ENCODE peak calls at places on chromosomes 6 and 20, in five cellular contexts. One of them, this sample, is unnamed. For H3K36me3, the result is how much of the 10 kb centered on the place peaks cover.

GRCh38 chr20:3932277-3933073 is 43.3 kb downstream of the PANK2 start:
- DNase-seq in neural progenitor cell: no peak
- DNase-seq in IMR-90: peak
- DNase-seq in thoracic aorta: no peak
- DNase-seq in K562: no peak
- DNase-seq in this sample: peak

GRCh38 chr20:24519476-24519875 is 50.0 kb downstream of the SYNDIG1 start:
- DNase-seq in neural progenitor cell: no peak
- DNase-seq in IMR-90: no peak
- DNase-seq in thoracic aorta: no peak
- DNase-seq in K562: no peak
- DNase-seq in this sample: no peak

GRCh38 chr6:2636672-2637071 is 114.0 kb downstream of the MYLK4 start:
- DNase-seq in neural progenitor cell: no peak
- DNase-seq in IMR-90: no peak
- DNase-seq in thoracic aorta: no peak
- DNase-seq in K562: no peak
- DNase-seq in this sample: no peak

GRCh38 chr6:42010909-42011308 is 39.4 kb upstream of the TAF8 start:
- DNase-seq in neural progenitor cell: no peak
- DNase-seq in IMR-90: no peak
- DNase-seq in thoracic aorta: no peak
- DNase-seq in K562: no peak
- DNase-seq in this sample: no peak

GRCh38 chr6:108134213-108134973 is 31.4 kb upstream of the NR2E1 start:
- DNase-seq in neural progenitor cell: peak
- DNase-seq in IMR-90: no peak
- DNase-seq in thoracic aorta: no peak
- DNase-seq in K562: no peak
- DNase-seq in this sample: no peak

GRCh38 chr20:22942742-22943141 is 92.4 kb upstream of the SSTR4 start:
- DNase-seq in neural progenitor cell: no peak
- DNase-seq in IMR-90: no peak
- DNase-seq in thoracic aorta: no peak
- DNase-seq in K562: no peak
- DNase-seq in this sample: no peak

GRCh38 chr20:61430228-61430624 is 178.2 kb downstream of the CDH4 start:
- DNase-seq in neural progenitor cell: no peak
- DNase-seq in IMR-90: no peak
- DNase-seq in thoracic aorta: no peak
- DNase-seq in K562: no peak
- DNase-seq in this sample: no peak

GRCh38 chr20:51412991-51413471 is 129.5 kb downstream of the NFATC2 start:
- DNase-seq in neural progenitor cell: no peak
- DNase-seq in IMR-90: no peak
- DNase-seq in thoracic aorta: no peak
- DNase-seq in K562: no peak
- DNase-seq in this sample: no peak

GRCh38 chr6:96900873-96901272 is 3.2 kb upstream of the NDUFAF4 start:
- DNase-seq in neural progenitor cell: no peak
- DNase-seq in IMR-90: no peak
- DNase-seq in thoracic aorta: no peak
- DNase-seq in K562: no peak
- DNase-seq in this sample: no peak

DNA sequence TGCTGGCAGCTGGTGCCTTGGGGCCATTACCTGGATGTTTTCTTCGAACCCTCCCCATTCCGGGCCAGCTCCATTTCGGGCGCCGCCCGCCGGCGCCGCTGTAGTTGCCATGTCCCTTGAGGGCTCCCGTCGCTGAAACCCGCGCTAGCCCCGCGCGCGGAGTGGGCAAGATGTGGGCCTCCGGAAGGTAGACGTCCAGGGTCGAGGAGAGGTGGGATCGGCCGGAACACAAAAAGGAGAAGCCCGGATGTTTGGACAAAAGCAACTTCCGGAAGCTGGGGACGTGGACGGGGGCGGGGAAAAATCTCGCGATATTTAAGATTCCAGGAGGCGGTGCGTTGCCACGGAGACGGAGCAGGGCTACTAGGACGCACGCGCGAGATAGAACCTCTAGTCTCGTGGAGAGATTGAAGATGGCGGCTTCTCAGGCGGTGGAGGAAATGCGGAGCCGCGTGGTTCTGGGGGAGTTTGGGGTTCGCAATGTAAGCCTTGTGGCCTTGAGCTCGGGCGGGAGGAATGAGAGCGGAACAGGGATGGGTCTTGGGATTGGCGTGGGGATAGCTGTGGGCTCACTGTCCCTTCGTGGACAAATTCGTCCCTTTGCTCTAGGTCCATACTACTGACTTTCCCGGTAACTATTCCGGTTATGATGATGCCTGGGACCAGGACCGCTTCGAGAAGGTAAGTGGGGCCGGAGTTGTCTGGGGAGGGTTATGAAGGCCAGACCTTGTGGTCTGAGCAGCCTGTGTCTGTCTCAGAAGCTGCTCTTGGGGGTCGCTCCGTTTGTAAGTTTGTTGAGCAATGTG is at the start of the genes POLR1C and YIPF3:
- DNase-seq in neural progenitor cell: peak
- DNase-seq in IMR-90: peak
- DNase-seq in thoracic aorta: peak
- DNase-seq in K562: peak
- DNase-seq in this sample: peak
- H3K36me3 ChIP-seq in neural progenitor cell: under half
- H3K36me3 ChIP-seq in IMR-90: half or more
- H3K36me3 ChIP-seq in thoracic aorta: under half
- H3K36me3 ChIP-seq in K562: half or more
- H3K36me3 ChIP-seq in this sample: half or more

GRCh38 chr6:167116838-167117228 is 6.1 kb upstream of the CCR6 start:
- DNase-seq in neural progenitor cell: no peak
- DNase-seq in IMR-90: no peak
- DNase-seq in thoracic aorta: no peak
- DNase-seq in K562: no peak
- DNase-seq in this sample: no peak

GRCh38 chr6:167116109-167116837 is 6.6 kb upstream of the CCR6 start:
- DNase-seq in neural progenitor cell: no peak
- DNase-seq in IMR-90: no peak
- DNase-seq in thoracic aorta: no peak
- DNase-seq in K562: no peak
- DNase-seq in this sample: peak

GRCh38 chr6:167113047-167113446 is 9.8 kb upstream of the CCR6 start:
- DNase-seq in neural progenitor cell: no peak
- DNase-seq in IMR-90: no peak
- DNase-seq in thoracic aorta: no peak
- DNase-seq in K562: no peak
- DNase-seq in this sample: no peak

GRCh38 chr6:167113935-167114910 is 8.7 kb upstream of the CCR6 start:
- DNase-seq in neural progenitor cell: no peak
- DNase-seq in IMR-90: no peak
- DNase-seq in thoracic aorta: no peak
- DNase-seq in K562: no peak
- DNase-seq in this sample: no peak

DNA sequence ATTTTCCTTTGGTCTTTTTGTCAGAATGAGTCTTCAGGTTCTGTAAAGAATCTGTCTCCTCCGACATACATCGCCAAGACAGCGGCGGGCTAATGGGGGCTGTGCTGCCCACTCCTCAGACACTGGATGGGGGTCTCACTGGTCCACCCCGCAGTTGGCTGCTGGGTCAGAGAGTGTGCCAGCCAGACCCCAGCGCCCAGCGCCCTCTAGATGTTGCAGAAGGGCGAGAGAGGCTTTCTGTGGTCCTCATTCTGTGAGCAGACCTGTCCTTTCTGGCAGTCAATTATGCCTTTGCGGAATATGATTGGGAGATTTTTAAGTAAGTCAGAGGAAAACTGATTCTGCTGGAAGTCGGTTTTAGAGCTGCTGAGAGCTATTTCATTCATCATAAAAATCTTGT is 7.8 kb upstream of the CCR6 start:
- DNase-seq in neural progenitor cell: no peak
- DNase-seq in IMR-90: no peak
- DNase-seq in thoracic aorta: no peak
- DNase-seq in K562: no peak
- DNase-seq in this sample: no peak
- TF ChIP-seq CTCF in neural progenitor cell: peak
- TF ChIP-seq CTCF in IMR-90: no peak
- TF ChIP-seq CTCF in thoracic aorta: no peak
- TF ChIP-seq CTCF in K562: peak
- TF ChIP-seq CTCF in this sample: peak

DNA sequence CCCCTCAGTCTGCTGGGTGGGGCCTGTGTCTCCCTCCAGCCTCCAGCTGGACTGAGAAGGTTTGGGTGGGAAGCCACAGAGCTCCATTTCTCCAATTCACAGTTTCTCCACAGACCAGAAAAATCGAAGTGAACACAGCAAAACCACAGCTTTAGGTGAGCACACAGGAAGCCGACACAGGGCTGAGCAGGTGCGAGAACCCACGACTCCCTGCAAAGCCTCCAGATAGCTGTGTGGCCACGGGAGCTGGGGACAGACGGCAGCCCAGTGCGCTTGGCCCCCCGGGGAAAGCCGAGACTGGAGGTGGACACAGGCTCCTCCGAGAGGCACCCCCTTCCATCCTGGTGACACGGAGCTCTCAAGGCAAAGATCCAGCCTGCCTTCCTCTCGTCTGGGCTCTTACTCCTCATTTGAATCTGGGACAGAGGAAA is 29.0 kb upstream of the MPC1 start:
- DNase-seq in neural progenitor cell: no peak
- DNase-seq in IMR-90: no peak
- DNase-seq in thoracic aorta: no peak
- DNase-seq in K562: no peak
- DNase-seq in this sample: no peak
- H3K36me3 ChIP-seq in neural progenitor cell: under half
- H3K36me3 ChIP-seq in IMR-90: under half
- H3K36me3 ChIP-seq in thoracic aorta: under half
- H3K36me3 ChIP-seq in K562: under half
- H3K36me3 ChIP-seq in this sample: under half

DNA sequence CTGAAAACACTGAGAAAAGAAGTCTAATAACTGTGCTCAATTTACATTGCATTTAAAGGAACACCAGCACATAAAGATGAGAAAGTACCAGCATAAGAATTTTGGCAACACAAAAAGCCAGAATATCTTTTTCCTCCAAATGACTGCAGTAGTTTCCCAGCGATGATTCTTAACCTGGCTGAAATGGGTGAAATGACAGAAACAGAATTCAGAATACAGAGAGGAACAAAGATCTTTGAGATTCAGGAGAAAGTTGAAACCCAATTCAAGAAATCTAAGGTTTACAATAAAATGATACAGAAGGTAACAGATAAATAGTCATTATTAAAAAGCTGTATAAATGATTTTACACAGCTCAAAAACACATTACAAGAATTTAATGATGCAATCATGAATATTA is 197.0 kb upstream of the EYS start:
- DNase-seq in neural progenitor cell: no peak
- DNase-seq in IMR-90: no peak
- DNase-seq in thoracic aorta: no peak
- DNase-seq in K562: no peak
- DNase-seq in this sample: no peak
- TF ChIP-seq CTCF in neural progenitor cell: no peak
- TF ChIP-seq CTCF in IMR-90: no peak
- TF ChIP-seq CTCF in thoracic aorta: no peak
- TF ChIP-seq CTCF in K562: no peak
- TF ChIP-seq CTCF in this sample: no peak

GRCh38 chr6:39915866-39916265 is 18.4 kb downstream of the MOCS1 start:
- DNase-seq in neural progenitor cell: no peak
- DNase-seq in IMR-90: no peak
- DNase-seq in thoracic aorta: no peak
- DNase-seq in K562: no peak
- DNase-seq in this sample: no peak
- H3K36me3 ChIP-seq in neural progenitor cell: under half
- H3K36me3 ChIP-seq in IMR-90: under half
- H3K36me3 ChIP-seq in thoracic aorta: under half
- H3K36me3 ChIP-seq in K562: under half
- H3K36me3 ChIP-seq in this sample: under half

GRCh38 chr20:17958326-17959256 is 10.0 kb downstream of the SNX5 start:
- DNase-seq in neural progenitor cell: no peak
- DNase-seq in IMR-90: peak
- DNase-seq in thoracic aorta: no peak
- DNase-seq in K562: no peak
- DNase-seq in this sample: peak
- TF ChIP-seq CTCF in neural progenitor cell: no peak
- TF ChIP-seq CTCF in IMR-90: peak
- TF ChIP-seq CTCF in thoracic aorta: no peak
- TF ChIP-seq CTCF in K562: no peak
- TF ChIP-seq CTCF in this sample: peak

DNA sequence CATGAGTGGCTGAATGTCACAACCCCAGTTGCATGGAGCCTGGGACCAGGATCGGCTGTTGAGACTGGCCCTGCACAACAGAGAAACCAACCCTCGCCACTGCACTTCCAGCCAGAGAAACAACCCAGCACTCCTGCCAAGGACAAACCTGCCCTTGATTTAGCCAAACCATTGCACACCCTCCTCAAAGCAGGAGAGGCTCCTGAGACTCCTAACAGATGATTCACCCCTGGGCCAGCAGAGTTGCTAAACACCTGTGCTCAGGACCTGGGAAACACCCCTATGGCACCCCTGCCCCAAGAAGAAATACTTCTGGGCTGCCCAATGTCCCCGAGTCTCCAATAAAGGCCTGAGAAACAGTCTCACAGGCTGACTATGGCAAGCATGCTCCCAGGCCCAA is 17.8 kb downstream of the WDR27 start:
- DNase-seq in neural progenitor cell: no peak
- DNase-seq in IMR-90: no peak
- DNase-seq in thoracic aorta: no peak
- DNase-seq in K562: no peak
- DNase-seq in this sample: no peak
- H3K36me3 ChIP-seq in neural progenitor cell: under half
- H3K36me3 ChIP-seq in IMR-90: under half
- H3K36me3 ChIP-seq in thoracic aorta: under half
- H3K36me3 ChIP-seq in K562: under half
- H3K36me3 ChIP-seq in this sample: under half

GRCh38 chr6:109527989-109528388 is 45.0 kb upstream of the ZBTB24 start:
- DNase-seq in neural progenitor cell: peak
- DNase-seq in IMR-90: peak
- DNase-seq in thoracic aorta: no peak
- DNase-seq in K562: peak
- DNase-seq in this sample: peak
- TF ChIP-seq CTCF in neural progenitor cell: peak
- TF ChIP-seq CTCF in IMR-90: peak
- TF ChIP-seq CTCF in thoracic aorta: no peak
- TF ChIP-seq CTCF in K562: peak
- TF ChIP-seq CTCF in this sample: peak

This sample was measured in cardiac muscle cell.